ENCODE peak calls at places on chromosomes 3 and 15, in five cellular contexts. S is HepG2, A is A549, B is GM12878, L is K562. M is an unnamed sample. For H3K4me1, the result is how much of the 10 kb centered on the place peaks cover.

GRCh38 chr3:66407281-66408218 is 93.3 kb downstream of the LRIG1 start:
- DNase-seq in S (peak), A (peak), B (no peak), L (peak), M (peak)

GRCh38 chr3:187623285-187623814 is 46.8 kb downstream of the SST start:
- DNase-seq in S (no peak), A (no peak), B (no peak), L (no peak), M (no peak)

GRCh38 chr15:91867581-91868026 is 14.1 kb downstream of the SLCO3A1 start:
- DNase-seq in S (no peak), A (peak), B (no peak), L (no peak), M (no peak)

GRCh38 chr15:50933353-50933752 is 24.9 kb downstream of the AP4E1 start:
- DNase-seq in S (no peak), A (no peak), B (no peak), L (no peak), M (no peak)

GRCh38 chr3:13578246-13578645 is 29.3 kb downstream of the FBLN2 start:
- DNase-seq in S (no peak), A (no peak), B (no peak), L (no peak), M (no peak)

GRCh38 chr3:119329551-119329950 is 35.4 kb downstream of the ARHGAP31 start:
- DNase-seq in S (no peak), A (no peak), B (no peak), L (no peak), M (no peak)

GRCh38 chr3:49124991-49125670 is 4.5 kb upstream of the USP19 start:
- DNase-seq in S (no peak), A (no peak), B (no peak), L (no peak), M (no peak)

GRCh38 chr3:51242939-51243338 is 142.2 kb upstream of the MANF start:
- DNase-seq in S (no peak), A (no peak), B (no peak), L (no peak), M (no peak)

GRCh38 chr3:138943724-138944131 is 3.2 kb downstream of the FOXL2 start:
- DNase-seq in S (no peak), A (no peak), B (no peak), L (no peak), M (peak)

GRCh38 chr3:194976049-194976451 is 290.4 kb downstream of the FAM43A start:
- DNase-seq in S (no peak), A (no peak), B (no peak), L (no peak), M (no peak)

GRCh38 chr3:128163432-128163831 is 10.2 kb downstream of the EEFSEC start:
- DNase-seq in S (no peak), A (no peak), B (no peak), L (no peak), M (no peak)

GRCh38 chr3:128167646-128167972 is 14.3 kb downstream of the EEFSEC start:
- DNase-seq in S (no peak), A (no peak), B (no peak), L (no peak), M (no peak)

GRCh38 chr3:128167973-128168674 is 14.8 kb downstream of the EEFSEC start:
- DNase-seq in S (peak), A (no peak), B (no peak), L (no peak), M (no peak)

GRCh38 chr3:128168830-128169229 is 15.5 kb downstream of the EEFSEC start:
- DNase-seq in S (no peak), A (no peak), B (no peak), L (no peak), M (no peak)

DNA sequence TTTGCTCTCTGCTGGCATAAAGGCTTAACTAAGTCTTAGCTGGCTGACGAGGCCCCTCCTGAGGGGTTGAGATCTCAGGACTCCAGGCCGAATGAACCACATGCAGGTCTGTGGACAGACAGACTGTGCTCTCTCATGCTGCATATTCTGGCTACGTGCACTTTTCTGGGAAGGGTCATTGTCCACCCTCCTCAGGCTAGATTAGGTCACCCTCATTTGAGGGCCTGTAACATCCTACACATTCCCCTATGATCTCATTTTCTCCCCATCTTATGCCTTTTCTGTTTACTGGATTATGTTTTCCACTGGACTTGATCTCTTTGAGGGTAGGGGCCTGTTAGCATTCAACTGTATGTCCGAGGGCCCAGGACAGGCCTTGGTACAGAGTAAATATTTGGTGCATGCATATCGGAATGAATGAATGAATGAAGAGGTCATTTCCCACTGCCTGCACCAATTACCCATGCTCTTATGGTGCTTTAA is 13.7 kb downstream of the EEFSEC start:
- DNase-seq in S (peak), A (no peak), B (no peak), L (no peak), M (no peak)
- H3K4me1 ChIP-seq in S (half or more), A (under half), B (under half), L (under half), M (under half)

GRCh38 chr3:5799421-5799820 is 611.9 kb downstream of the EDEM1 start:
- DNase-seq in S (no peak), A (no peak), B (no peak), L (no peak), M (no peak)

GRCh38 chr3:5796541-5796940 is 609.0 kb downstream of the EDEM1 start:
- DNase-seq in S (no peak), A (no peak), B (no peak), L (no peak), M (no peak)

GRCh38 chr3:5800965-5801364 is 613.5 kb downstream of the EDEM1 start:
- DNase-seq in S (no peak), A (no peak), B (no peak), L (no peak), M (no peak)

DNA sequence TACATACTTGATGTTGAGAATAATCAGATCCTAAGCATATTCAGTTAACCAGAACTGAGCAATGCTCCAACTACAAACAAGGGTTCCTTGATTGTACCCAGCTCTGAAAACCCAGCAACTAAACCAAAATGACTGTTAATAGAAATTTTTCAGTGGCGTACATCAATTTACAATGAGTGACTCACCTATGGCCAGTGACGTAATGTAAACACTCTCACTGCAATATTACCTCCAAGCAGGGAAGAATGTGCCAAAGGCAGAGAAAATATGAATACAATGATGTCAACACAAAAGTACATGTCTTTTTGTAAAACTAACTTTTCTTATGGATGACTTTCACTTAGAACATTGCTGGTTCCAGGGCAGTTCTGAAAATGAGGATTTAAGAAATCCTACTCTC is 611.3 kb downstream of the EDEM1 start:
- DNase-seq in S (no peak), A (no peak), B (no peak), L (no peak), M (no peak)
- TF ChIP-seq MAX in S (no peak), A (no peak), B (no peak), L (no peak), M (no peak)

DNA sequence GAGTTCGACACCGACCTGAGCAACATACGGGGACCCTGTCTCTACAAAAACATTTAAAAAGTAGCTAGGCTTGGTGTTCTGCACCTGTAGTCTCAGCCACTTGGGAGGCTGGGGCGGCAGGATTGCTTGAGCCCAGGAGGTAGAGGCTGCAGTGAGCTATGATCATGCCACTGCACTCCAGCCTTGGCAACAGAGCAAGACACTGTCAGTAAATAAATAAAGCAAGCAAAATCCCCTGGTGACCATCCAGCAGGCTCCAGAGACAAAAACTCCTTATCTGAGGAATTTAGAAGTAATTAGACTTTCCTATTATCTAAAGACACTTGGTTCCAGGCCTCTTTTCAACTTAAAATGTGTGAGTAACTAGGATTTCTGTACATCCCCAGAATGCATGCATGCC is 29.6 kb upstream of the ZNF774 start:
- DNase-seq in S (no peak), A (no peak), B (no peak), L (no peak), M (no peak)
- TF ChIP-seq MYC in S (no peak), A (no peak), B (no peak), L (no peak), M (no peak)

GRCh38 chr3:152196782-152197181 is 71.9 kb upstream of the MBNL1 start:
- DNase-seq in S (no peak), A (no peak), B (no peak), L (no peak), M (no peak)

GRCh38 chr3:152199069-152199838 is 69.5 kb upstream of the MBNL1 start:
- DNase-seq in S (no peak), A (no peak), B (no peak), L (no peak), M (no peak)

GRCh38 chr3:152197937-152198336 is 70.8 kb upstream of the MBNL1 start:
- DNase-seq in S (no peak), A (no peak), B (no peak), L (no peak), M (no peak)

GRCh38 chr3:152197451-152197850 is 71.3 kb upstream of the MBNL1 start:
- DNase-seq in S (no peak), A (no peak), B (no peak), L (no peak), M (no peak)

GRCh38 chr3:152198655-152199054 is 70.1 kb upstream of the MBNL1 start:
- DNase-seq in S (no peak), A (no peak), B (no peak), L (no peak), M (no peak)
- H3K4me1 ChIP-seq in S (under half), A (under half), B (under half), L (under half), M (under half)

GRCh38 chr3:58672451-58672850 is 5.9 kb upstream of the FAM3D start:
- DNase-seq in S (no peak), A (no peak), B (no peak), L (no peak), M (no peak)
- TF ChIP-seq MAX in S (no peak), A (no peak), B (no peak), L (no peak), M (no peak)

GRCh38 chr15:60751985-60752952 is 273.3 kb upstream of the ICE2 start:
- DNase-seq in S (peak), A (no peak), B (no peak), L (no peak), M (peak)
- TF ChIP-seq MYC in S (no peak), A (no peak), B (no peak), L (no peak), M (no peak)

M was measured in endothelial cell of umbilical vein.